ENCODE peak calls at places on chromosomes 5 and 9, in six cellular contexts. G is activated CD4-positive, alpha-beta T cell treated with anti-CD3 and anti-CD28 coated beads for 24 hours; L is body of pancreas; H is ascending aorta; N is fibroblast of pulmonary artery; X is cardiac muscle cell. S is an unnamed sample.

GRCh38 chr5:17807069-17807468 is 172.8 kb downstream of the TAF11L14 start:
- DNase-seq in G (no peak), L (no peak), H (no peak), N (no peak), X (no peak), S (no peak)

GRCh38 chr5:73917433-73917832 is 291.4 kb downstream of the ARHGEF28 start:
- DNase-seq in G (no peak), L (peak; percentile 68), H (no peak), N (no peak), X (no peak), S (no peak)

GRCh38 chr9:82466616-82467251 is 478.2 kb downstream of the SPATA31D1 start:
- DNase-seq in G (no peak), L (peak; percentile 16), H (no peak), N (peak; percentile 18), X (peak; percentile 65), S (no peak)

GRCh38 chr5:62268239-62268638 is 37.8 kb upstream of the KIF2A start:
- DNase-seq in G (no peak), L (peak; percentile 54), H (no peak), N (peak; percentile 31), X (no peak), S (no peak)

GRCh38 chr9:108156270-108156998 is 666.9 kb upstream of the KLF4 start:
- DNase-seq in G (no peak), L (no peak), H (no peak), N (peak; percentile 30), X (no peak), S (no peak)

GRCh38 chr5:98468188-98468869 is 305.1 kb upstream of the RGMB start:
- DNase-seq in G (no peak), L (no peak), H (no peak), N (peak; percentile 84), X (no peak), S (no peak)

GRCh38 chr9:109846781-109847180 is 66.8 kb downstream of the PALM2AKAP2 start:
- DNase-seq in G (no peak), L (no peak), H (no peak), N (no peak), X (no peak), S (no peak)

GRCh38 chr9:125631391-125632085 is 75.5 kb downstream of the MAPKAP1 start:
- DNase-seq in G (no peak), L (no peak), H (no peak), N (peak; percentile 79), X (peak; percentile 60), S (no peak)

GRCh38 chr5:132812949-132813598 is at the start of gene SOWAHA:
- DNase-seq in G (no peak), L (peak; percentile 67), H (no peak), N (no peak), X (peak; percentile 37), S (no peak)

GRCh38 chr9:80964374-80964773 is 725.0 kb downstream of the TLE1 start:
- DNase-seq in G (no peak), L (no peak), H (no peak), N (no peak), X (peak; percentile 14), S (no peak)

GRCh38 chr9:1732670-1733069 is 282.5 kb upstream of the SMARCA2 start:
- DNase-seq in G (no peak), L (no peak), H (no peak), N (no peak), X (no peak), S (no peak)

GRCh38 chr9:113957778-113958430 is 81.8 kb downstream of the ZNF618 start:
- DNase-seq in G (no peak), L (no peak), H (no peak), N (peak; percentile 80), X (no peak), S (no peak)

GRCh38 chr9:91785403-91785917 is 164.6 kb downstream of the ROR2 start:
- DNase-seq in G (no peak), L (no peak), H (no peak), N (no peak), X (no peak), S (no peak)

GRCh38 chr5:82413302-82414042 is 135.3 kb upstream of the RPS23 start:
- DNase-seq in G (no peak), L (no peak), H (no peak), N (peak; percentile 84), X (no peak), S (no peak)

GRCh38 chr5:133607451-133607850 is 4.9 kb downstream of the FSTL4 start:
- DNase-seq in G (no peak), L (no peak), H (no peak), N (no peak), X (no peak), S (no peak)

GRCh38 chr9:89137548-89138462 is 40.8 kb downstream of the SHC3 start:
- DNase-seq in G (no peak), L (peak; percentile 46), H (no peak), N (peak; percentile 98), X (no peak), S (no peak)

GRCh38 chr9:120730661-120731514 is 16.6 kb upstream of the MEGF9 start:
- DNase-seq in G (no peak), L (peak; percentile 55), H (no peak), N (peak; percentile 91), X (no peak), S (no peak)

GRCh38 chr5:134101686-134102439 is 12.6 kb upstream of the TCF7 start:
- DNase-seq in G (peak; percentile 71), L (peak; percentile 53), H (no peak), N (no peak), X (peak; percentile 65), S (peak; percentile 76)

GRCh38 chr9:752201-752600 is 89.3 kb upstream of the DMRT1 start:
- DNase-seq in G (no peak), L (no peak), H (peak; percentile 40), N (peak; percentile 92), X (no peak), S (no peak)

GRCh38 chr5:141077826-141078225 is 16.6 kb upstream of the PCDHB2 start:
- DNase-seq in G (no peak), L (no peak), H (no peak), N (no peak), X (no peak), S (no peak)

GRCh38 chr5:140118294-140118936 is 4.5 kb downstream of the PURA start:
- DNase-seq in G (no peak), L (no peak), H (no peak), N (no peak), X (no peak), S (no peak)